ENCODE peak calls at places on chromosomes 6 and 20, in eight cellular contexts. R is effector CD4-positive, alpha-beta T cell; Q is T-helper 1 cell; T is immature natural killer cell; J is right atrium auricular region; X is mucosa of gallbladder; U is central memory CD4-positive, alpha-beta T cell; E is AG10803. Y is an unnamed sample.

GRCh38 chr6:37954791-37955190 is 135.3 kb downstream of the ZFAND3 start:
- DNase-seq in T (no peak), U (no peak), R (no peak), Q (no peak), X (no peak), E (no peak), J (no peak), Y (no peak)

GRCh38 chr6:137970368-137970767 is 103.3 kb downstream of the TNFAIP3 start:
- DNase-seq in Q (no peak), X (no peak), J (no peak), E (no peak), U (no peak), R (no peak), T (peak), Y (no peak)

GRCh38 chr6:41226752-41227151 is 1.4 kb upstream of the TREML4 start:
- DNase-seq in R (no peak), T (no peak), E (no peak), J (no peak), X (no peak), Q (no peak), U (no peak), Y (no peak)

GRCh38 chr6:70112686-70113570 is 190.0 kb downstream of the COL9A1 start:
- DNase-seq in T (no peak), Q (no peak), E (no peak), X (no peak), R (no peak), U (no peak), J (no peak), Y (no peak)

GRCh38 chr6:44898296-44898930 is 429.7 kb upstream of the RUNX2 start:
- DNase-seq in U (no peak), E (peak), R (no peak), X (no peak), T (no peak), J (no peak), Q (no peak), Y (no peak)

GRCh38 chr6:107827541-107827940 is 3.4 kb upstream of the SCML4 start:
- DNase-seq in J (no peak), R (no peak), T (peak), Q (no peak), E (no peak), X (no peak), U (no peak), Y (no peak)

GRCh38 chr20:50588034-50588736 is 78.0 kb downstream of the PTPN1 start:
- DNase-seq in R (peak), U (peak), T (peak), Q (peak), E (peak), X (peak), J (peak), Y (peak)

GRCh38 chr6:82030761-82031160 is 216.8 kb downstream of the IBTK start:
- DNase-seq in U (no peak), E (no peak), J (no peak), T (no peak), Q (no peak), R (no peak), X (no peak), Y (no peak)

GRCh38 chr20:53387983-53388675 is 205.5 kb downstream of the ZNF217 start:
- DNase-seq in T (no peak), J (no peak), Q (no peak), E (no peak), U (peak), R (no peak), X (no peak), Y (no peak)

GRCh38 chr6:15462717-15463525 is 199.9 kb downstream of the DTNBP1 start:
- DNase-seq in T (no peak), R (no peak), U (no peak), Q (no peak), X (no peak), J (no peak), E (peak), Y (no peak)

GRCh38 chr6:139436521-139437348 is 62.3 kb upstream of the CITED2 start:
- DNase-seq in R (no peak), E (peak), J (no peak), Q (no peak), X (no peak), T (no peak), U (no peak), Y (no peak)

GRCh38 chr20:3093861-3094361 is 9.4 kb upstream of the AVP start:
- DNase-seq in X (no peak), U (peak), J (no peak), Q (no peak), E (no peak), T (no peak), R (peak), Y (no peak)

GRCh38 chr20:10674684-10675455 is 1.1 kb upstream of the JAG1 start:
- DNase-seq in U (no peak), Q (no peak), X (peak), T (peak), E (peak), J (peak), R (no peak), Y (peak)

GRCh38 chr20:4060054-4060795 is 44.9 kb upstream of the RNF24 start:
- DNase-seq in J (peak), Q (no peak), X (peak), U (no peak), E (no peak), T (no peak), R (no peak), Y (peak)

GRCh38 chr6:34146801-34147592 is 1.1 kb upstream of the GRM4 start:
- DNase-seq in Q (no peak), J (no peak), T (no peak), E (peak), U (no peak), X (no peak), R (no peak), Y (no peak)

GRCh38 chr6:139474145-139475108 is 100.0 kb upstream of the CITED2 start:
- DNase-seq in R (no peak), Q (no peak), E (peak), T (no peak), J (no peak), U (no peak), X (peak), Y (peak)

GRCh38 chr6:167400482-167401138 is 75.7 kb downstream of the TTLL2 start:
- DNase-seq in E (no peak), J (no peak), R (no peak), Q (no peak), U (no peak), X (no peak), T (no peak), Y (no peak)

GRCh38 chr6:128139519-128139918 is 238.7 kb upstream of the THEMIS start:
- DNase-seq in J (no peak), X (peak), R (no peak), Q (no peak), U (no peak), E (peak), T (no peak), Y (peak)

GRCh38 chr6:44675449-44675848 is 287.9 kb downstream of the CDC5L start:
- DNase-seq in E (no peak), U (no peak), T (no peak), Q (no peak), X (no peak), R (no peak), J (no peak), Y (no peak)

GRCh38 chr6:135675862-135676261 is 175.6 kb upstream of the PDE7B start:
- DNase-seq in R (peak), E (no peak), U (peak), T (peak), J (no peak), Q (no peak), X (peak), Y (peak)

GRCh38 chr6:3997144-3997770 is 81.7 kb downstream of the FAM217A start:
- DNase-seq in E (peak), U (no peak), R (no peak), X (no peak), T (no peak), J (no peak), Q (no peak), Y (no peak)

GRCh38 chr20:35699914-35700624 is 864 bp downstream of the ROMO1 start:
- DNase-seq in R (no peak), X (no peak), Q (no peak), J (no peak), T (no peak), E (no peak), U (no peak), Y (peak)

GRCh38 chr6:31797607-31798006 is 2.1 kb upstream of the VARS1 start:
- DNase-seq in Q (no peak), X (no peak), E (no peak), U (peak), J (no peak), T (no peak), R (peak), Y (no peak)

GRCh38 chr6:25963426-25964123 is 973 bp downstream of the TRIM38 start:
- DNase-seq in E (peak), U (no peak), X (no peak), R (no peak), J (no peak), T (no peak), Q (no peak), Y (peak)

Y was measured in small intestine.